ENCODE peak calls at places on chromosomes 2 and 18, in four cellular contexts. One of them, this sample, is unnamed.

GRCh38 chr2:239171643-239172042 is 229.2 kb downstream of the HDAC4 start:
- DNase-seq in hepatocyte: no peak
- DNase-seq in activated B cell treated with CpG ODN at 0.5 μM for 24 hours: no peak
- DNase-seq in fibroblast of villous mesenchyme: no peak
- DNase-seq in this sample: no peak

GRCh38 chr18:31876707-31877106 is 66.2 kb downstream of the TRAPPC8 start:
- DNase-seq in activated B cell treated with CpG ODN at 0.5 μM for 24 hours: no peak
- DNase-seq in fibroblast of villous mesenchyme: no peak
- DNase-seq in hepatocyte: no peak
- DNase-seq in this sample: no peak

GRCh38 chr2:238947920-238948710 is 100.2 kb downstream of the TWIST2 start:
- DNase-seq in activated B cell treated with CpG ODN at 0.5 μM for 24 hours: no peak
- DNase-seq in hepatocyte: no peak
- DNase-seq in fibroblast of villous mesenchyme: peak; percentile 71
- DNase-seq in this sample: peak; percentile 45

GRCh38 chr2:84849271-84849952 is 31.5 kb downstream of the TRABD2A start:
- DNase-seq in hepatocyte: no peak
- DNase-seq in fibroblast of villous mesenchyme: no peak
- DNase-seq in activated B cell treated with CpG ODN at 0.5 μM for 24 hours: no peak
- DNase-seq in this sample: peak; percentile 29

GRCh38 chr2:200345917-200346316 is 39.4 kb downstream of the SPATS2L start:
- DNase-seq in activated B cell treated with CpG ODN at 0.5 μM for 24 hours: no peak
- DNase-seq in fibroblast of villous mesenchyme: no peak
- DNase-seq in hepatocyte: no peak
- DNase-seq in this sample: no peak

GRCh38 chr18:56083889-56084288 is 495.9 kb upstream of the TCF4 start:
- DNase-seq in activated B cell treated with CpG ODN at 0.5 μM for 24 hours: no peak
- DNase-seq in fibroblast of villous mesenchyme: no peak
- DNase-seq in hepatocyte: no peak
- DNase-seq in this sample: no peak

GRCh38 chr2:149719695-149720094 is 132.1 kb upstream of the MMADHC start:
- DNase-seq in fibroblast of villous mesenchyme: no peak
- DNase-seq in activated B cell treated with CpG ODN at 0.5 μM for 24 hours: no peak
- DNase-seq in hepatocyte: no peak
- DNase-seq in this sample: no peak

GRCh38 chr2:161552015-161552414 is 72.2 kb upstream of the SLC4A10 start:
- DNase-seq in fibroblast of villous mesenchyme: peak; percentile 11
- DNase-seq in hepatocyte: no peak
- DNase-seq in activated B cell treated with CpG ODN at 0.5 μM for 24 hours: no peak
- DNase-seq in this sample: no peak

GRCh38 chr2:127508621-127509034 is 17.7 kb downstream of the IWS1 start:
- DNase-seq in fibroblast of villous mesenchyme: peak; percentile 98
- DNase-seq in hepatocyte: peak; percentile 75
- DNase-seq in activated B cell treated with CpG ODN at 0.5 μM for 24 hours: no peak
- DNase-seq in this sample: peak; percentile 95

GRCh38 chr18:75582940-75583339 is 155.4 kb upstream of the SMIM21 start:
- DNase-seq in hepatocyte: no peak
- DNase-seq in activated B cell treated with CpG ODN at 0.5 μM for 24 hours: no peak
- DNase-seq in fibroblast of villous mesenchyme: no peak
- DNase-seq in this sample: no peak

GRCh38 chr2:204452464-204453023 is 92.7 kb upstream of the PARD3B start:
- DNase-seq in fibroblast of villous mesenchyme: peak; percentile 99
- DNase-seq in hepatocyte: peak; percentile 77
- DNase-seq in activated B cell treated with CpG ODN at 0.5 μM for 24 hours: no peak
- DNase-seq in this sample: peak; percentile 89

GRCh38 chr2:17646838-17647701 is 106.5 kb downstream of the SMC6 start:
- DNase-seq in activated B cell treated with CpG ODN at 0.5 μM for 24 hours: no peak
- DNase-seq in fibroblast of villous mesenchyme: peak; percentile 12
- DNase-seq in hepatocyte: no peak
- DNase-seq in this sample: no peak

GRCh38 chr2:209600257-209601180 is 171.1 kb upstream of the UNC80 start:
- DNase-seq in fibroblast of villous mesenchyme: no peak
- DNase-seq in activated B cell treated with CpG ODN at 0.5 μM for 24 hours: no peak
- DNase-seq in hepatocyte: no peak
- DNase-seq in this sample: no peak

GRCh38 chr2:35787302-35788031 is 568.1 kb upstream of the CRIM1 start:
- DNase-seq in activated B cell treated with CpG ODN at 0.5 μM for 24 hours: no peak
- DNase-seq in hepatocyte: no peak
- DNase-seq in fibroblast of villous mesenchyme: no peak
- DNase-seq in this sample: no peak

GRCh38 chr18:78986018-78986481 is 6.4 kb downstream of the SALL3 start:
- DNase-seq in fibroblast of villous mesenchyme: no peak
- DNase-seq in hepatocyte: peak; percentile 66
- DNase-seq in activated B cell treated with CpG ODN at 0.5 μM for 24 hours: no peak
- DNase-seq in this sample: no peak

GRCh38 chr18:21272016-21272582 is 30.1 kb downstream of the GREB1L start:
- DNase-seq in activated B cell treated with CpG ODN at 0.5 μM for 24 hours: no peak
- DNase-seq in hepatocyte: no peak
- DNase-seq in fibroblast of villous mesenchyme: no peak
- DNase-seq in this sample: no peak

GRCh38 chr2:216745453-216745852 is 50.1 kb upstream of the IGFBP5 start:
- DNase-seq in hepatocyte: no peak
- DNase-seq in fibroblast of villous mesenchyme: no peak
- DNase-seq in activated B cell treated with CpG ODN at 0.5 μM for 24 hours: no peak
- DNase-seq in this sample: no peak

GRCh38 chr2:1884933-1885580 is 140.7 kb upstream of the PXDN start:
- DNase-seq in hepatocyte: no peak
- DNase-seq in activated B cell treated with CpG ODN at 0.5 μM for 24 hours: no peak
- DNase-seq in fibroblast of villous mesenchyme: peak; percentile 3
- DNase-seq in this sample: no peak

GRCh38 chr2:1889099-1889650 is 144.9 kb upstream of the PXDN start:
- DNase-seq in hepatocyte: no peak
- DNase-seq in fibroblast of villous mesenchyme: no peak
- DNase-seq in activated B cell treated with CpG ODN at 0.5 μM for 24 hours: no peak
- DNase-seq in this sample: no peak

GRCh38 chr2:1887106-1887505 is 142.8 kb upstream of the PXDN start:
- DNase-seq in activated B cell treated with CpG ODN at 0.5 μM for 24 hours: no peak
- DNase-seq in fibroblast of villous mesenchyme: no peak
- DNase-seq in hepatocyte: no peak
- DNase-seq in this sample: no peak

GRCh38 chr2:1887915-1888314 is 143.6 kb upstream of the PXDN start:
- DNase-seq in hepatocyte: no peak
- DNase-seq in fibroblast of villous mesenchyme: peak; percentile 3
- DNase-seq in activated B cell treated with CpG ODN at 0.5 μM for 24 hours: no peak
- DNase-seq in this sample: no peak

GRCh38 chr2:1886405-1886992 is 142.2 kb upstream of the PXDN start:
- DNase-seq in hepatocyte: peak; percentile 88
- DNase-seq in fibroblast of villous mesenchyme: peak; percentile 69
- DNase-seq in activated B cell treated with CpG ODN at 0.5 μM for 24 hours: no peak
- DNase-seq in this sample: peak; percentile 18
- TF ChIP-seq CTCF in hepatocyte: peak; percentile 83
- TF ChIP-seq CTCF in fibroblast of villous mesenchyme: peak; percentile 82
- TF ChIP-seq CTCF in activated B cell treated with CpG ODN at 0.5 μM for 24 hours: no peak
- TF ChIP-seq CTCF in this sample: peak; percentile 76

GRCh38 chr18:3084206-3084605 is 71.3 kb upstream of the LPIN2 start:
- DNase-seq in hepatocyte: no peak
- DNase-seq in activated B cell treated with CpG ODN at 0.5 μM for 24 hours: no peak
- DNase-seq in fibroblast of villous mesenchyme: no peak
- DNase-seq in this sample: no peak
- TF ChIP-seq CTCF in hepatocyte: no peak
- TF ChIP-seq CTCF in activated B cell treated with CpG ODN at 0.5 μM for 24 hours: no peak
- TF ChIP-seq CTCF in fibroblast of villous mesenchyme: no peak
- TF ChIP-seq CTCF in this sample: no peak

GRCh38 chr2:167264380-167264779 is 376.1 kb downstream of the XIRP2 start:
- DNase-seq in fibroblast of villous mesenchyme: no peak
- DNase-seq in activated B cell treated with CpG ODN at 0.5 μM for 24 hours: no peak
- DNase-seq in hepatocyte: no peak
- DNase-seq in this sample: no peak
- TF ChIP-seq CTCF in fibroblast of villous mesenchyme: peak; percentile 11
- TF ChIP-seq CTCF in activated B cell treated with CpG ODN at 0.5 μM for 24 hours: no peak
- TF ChIP-seq CTCF in hepatocyte: peak; percentile 27
- TF ChIP-seq CTCF in this sample: peak; percentile 10

DNA sequence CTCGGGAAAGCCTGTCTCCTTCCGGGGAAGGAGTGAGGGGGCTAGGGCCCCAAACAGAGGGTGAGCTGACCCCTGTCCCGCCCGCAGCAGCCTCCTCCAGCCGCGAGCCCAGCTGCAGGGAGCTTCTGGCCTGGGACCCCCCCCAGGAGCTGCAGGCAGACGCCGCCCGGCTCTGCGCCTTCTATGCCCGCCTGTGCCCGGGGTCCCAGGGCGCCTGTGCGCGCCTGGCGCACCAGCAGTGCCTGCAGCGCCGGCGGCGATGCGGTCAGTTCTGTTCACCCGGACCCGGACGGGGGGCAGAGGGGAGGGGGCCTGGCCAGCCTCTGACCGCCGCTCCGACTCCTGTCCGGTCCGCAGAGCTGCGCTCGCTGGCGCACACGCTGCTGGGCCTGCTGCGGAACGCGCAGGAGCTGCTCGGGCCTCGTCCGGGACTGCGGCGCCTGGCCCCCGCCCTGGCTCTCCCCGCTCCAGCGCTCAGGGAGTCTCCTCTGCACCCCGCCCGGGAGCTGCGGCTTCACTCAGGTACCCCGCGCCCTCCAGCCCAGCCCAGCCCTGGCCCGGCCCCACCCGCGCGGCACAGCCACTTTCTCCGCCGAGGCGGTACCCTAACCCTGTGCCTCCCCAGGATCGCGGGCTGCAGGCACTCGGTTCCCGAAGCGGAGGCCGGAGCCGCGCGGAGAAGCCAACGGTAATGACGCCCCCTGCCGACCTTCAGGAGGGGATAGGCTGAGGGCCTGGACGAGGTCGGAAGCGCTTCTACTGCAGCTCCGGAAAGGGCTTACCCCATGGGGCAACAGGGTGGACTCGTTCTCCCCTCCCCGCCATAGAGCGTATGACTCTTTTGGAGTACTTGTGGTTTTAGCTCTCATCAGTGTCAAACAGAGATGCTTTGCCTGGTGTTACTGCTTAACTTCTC is 2.0 kb upstream of the CHRND start:
- DNase-seq in fibroblast of villous mesenchyme: peak; percentile 28
- DNase-seq in activated B cell treated with CpG ODN at 0.5 μM for 24 hours: no peak
- DNase-seq in hepatocyte: peak; percentile 71
- DNase-seq in this sample: no peak
- TF ChIP-seq CTCF in fibroblast of villous mesenchyme: peak; percentile 17
- TF ChIP-seq CTCF in activated B cell treated with CpG ODN at 0.5 μM for 24 hours: no peak
- TF ChIP-seq CTCF in hepatocyte: peak; percentile 41
- TF ChIP-seq CTCF in this sample: peak; percentile 13

GRCh38 chr2:237624565-237624964 is 2.8 kb upstream of the LRRFIP1 start:
- DNase-seq in activated B cell treated with CpG ODN at 0.5 μM for 24 hours: no peak
- DNase-seq in hepatocyte: no peak
- DNase-seq in fibroblast of villous mesenchyme: no peak
- DNase-seq in this sample: no peak
- TF ChIP-seq CTCF in activated B cell treated with CpG ODN at 0.5 μM for 24 hours: no peak
- TF ChIP-seq CTCF in hepatocyte: no peak
- TF ChIP-seq CTCF in fibroblast of villous mesenchyme: no peak
- TF ChIP-seq CTCF in this sample: no peak

GRCh38 chr2:232537079-232537478 is 2.4 kb upstream of the CHRNG start:
- DNase-seq in fibroblast of villous mesenchyme: no peak
- DNase-seq in activated B cell treated with CpG ODN at 0.5 μM for 24 hours: no peak
- DNase-seq in hepatocyte: no peak
- DNase-seq in this sample: no peak
- TF ChIP-seq CTCF in fibroblast of villous mesenchyme: peak; percentile 29
- TF ChIP-seq CTCF in activated B cell treated with CpG ODN at 0.5 μM for 24 hours: no peak
- TF ChIP-seq CTCF in hepatocyte: peak; percentile 8
- TF ChIP-seq CTCF in this sample: peak; percentile 4

GRCh38 chr2:70961648-70961994 is 16.8 kb upstream of the ANKRD53 start:
- DNase-seq in activated B cell treated with CpG ODN at 0.5 μM for 24 hours: no peak
- DNase-seq in hepatocyte: no peak
- DNase-seq in fibroblast of villous mesenchyme: no peak
- DNase-seq in this sample: no peak

GRCh38 chr2:70962211-70962884 is 16.1 kb upstream of the ANKRD53 start:
- DNase-seq in hepatocyte: peak; percentile 3
- DNase-seq in fibroblast of villous mesenchyme: no peak
- DNase-seq in activated B cell treated with CpG ODN at 0.5 μM for 24 hours: no peak
- DNase-seq in this sample: no peak

GRCh38 chr2:70959851-70960832 is 18.3 kb upstream of the ANKRD53 start:
- DNase-seq in activated B cell treated with CpG ODN at 0.5 μM for 24 hours: no peak
- DNase-seq in hepatocyte: peak; percentile 3
- DNase-seq in fibroblast of villous mesenchyme: no peak
- DNase-seq in this sample: no peak

GRCh38 chr2:70959271-70959761 is 19.1 kb upstream of the ANKRD53 start:
- DNase-seq in hepatocyte: peak; percentile 2
- DNase-seq in fibroblast of villous mesenchyme: no peak
- DNase-seq in activated B cell treated with CpG ODN at 0.5 μM for 24 hours: peak; percentile 7
- DNase-seq in this sample: no peak

DNA sequence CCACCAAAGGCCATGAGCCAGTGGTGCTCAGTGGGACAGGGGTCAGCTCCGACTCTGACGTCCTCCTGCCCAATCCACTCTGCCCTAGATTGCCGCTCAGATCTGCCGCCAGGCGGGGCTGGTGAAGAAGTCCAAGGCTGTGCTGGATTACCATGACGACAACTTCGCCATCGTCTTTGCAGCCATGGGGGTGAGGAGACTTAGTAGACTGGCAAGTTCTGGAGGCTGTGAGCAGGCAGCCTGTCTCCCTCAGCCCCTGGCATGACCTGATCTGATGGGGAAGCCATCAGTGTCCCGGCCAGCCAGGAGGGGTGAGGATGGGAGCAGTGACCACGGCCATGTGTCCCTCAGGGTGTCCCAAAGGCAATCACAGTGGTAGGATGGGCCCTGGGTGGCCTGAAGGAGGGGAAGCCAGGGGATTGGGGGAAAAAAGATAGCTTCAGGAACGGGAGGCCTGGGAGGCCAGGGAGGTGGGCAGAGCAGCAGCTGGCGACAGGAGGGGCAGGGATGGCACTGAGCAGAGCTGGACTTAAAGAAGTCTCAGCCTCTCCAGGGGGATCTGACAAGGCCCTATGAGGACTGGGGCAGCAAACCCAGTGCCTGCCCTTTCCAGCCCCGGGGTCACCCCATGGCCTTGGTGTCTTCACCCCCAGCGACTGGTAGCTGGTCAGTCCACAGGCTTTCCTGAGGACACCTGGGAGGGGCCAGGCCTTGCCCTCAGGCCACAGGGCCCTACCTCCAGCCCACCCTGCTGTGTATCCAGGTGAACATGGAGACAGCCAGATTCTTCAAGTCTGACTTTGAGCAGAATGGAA is 17.4 kb upstream of the ANKRD53 start:
- DNase-seq in fibroblast of villous mesenchyme: no peak
- DNase-seq in hepatocyte: peak; percentile 3
- DNase-seq in activated B cell treated with CpG ODN at 0.5 μM for 24 hours: no peak
- DNase-seq in this sample: no peak
- TF ChIP-seq CTCF in fibroblast of villous mesenchyme: no peak
- TF ChIP-seq CTCF in hepatocyte: no peak
- TF ChIP-seq CTCF in activated B cell treated with CpG ODN at 0.5 μM for 24 hours: no peak
- TF ChIP-seq CTCF in this sample: no peak

GRCh38 chr2:222797871-222798270 is 63.0 kb upstream of the ACSL3 start:
- DNase-seq in activated B cell treated with CpG ODN at 0.5 μM for 24 hours: no peak
- DNase-seq in fibroblast of villous mesenchyme: no peak
- DNase-seq in hepatocyte: no peak
- DNase-seq in this sample: no peak

GRCh38 chr2:222798528-222798927 is 62.3 kb upstream of the ACSL3 start:
- DNase-seq in activated B cell treated with CpG ODN at 0.5 μM for 24 hours: no peak
- DNase-seq in fibroblast of villous mesenchyme: no peak
- DNase-seq in hepatocyte: no peak
- DNase-seq in this sample: no peak

GRCh38 chr2:222796413-222797103 is 64.3 kb upstream of the ACSL3 start:
- DNase-seq in fibroblast of villous mesenchyme: peak; percentile 83
- DNase-seq in activated B cell treated with CpG ODN at 0.5 μM for 24 hours: no peak
- DNase-seq in hepatocyte: peak; percentile 65
- DNase-seq in this sample: no peak

GRCh38 chr2:222795671-222796357 is 65.0 kb upstream of the ACSL3 start:
- DNase-seq in activated B cell treated with CpG ODN at 0.5 μM for 24 hours: no peak
- DNase-seq in fibroblast of villous mesenchyme: no peak
- DNase-seq in hepatocyte: no peak
- DNase-seq in this sample: no peak

GRCh38 chr2:222797308-222797707 is 63.5 kb upstream of the ACSL3 start:
- DNase-seq in hepatocyte: no peak
- DNase-seq in activated B cell treated with CpG ODN at 0.5 μM for 24 hours: no peak
- DNase-seq in fibroblast of villous mesenchyme: peak; percentile 29
- DNase-seq in this sample: peak; percentile 20
- TF ChIP-seq CTCF in hepatocyte: peak; percentile 35
- TF ChIP-seq CTCF in activated B cell treated with CpG ODN at 0.5 μM for 24 hours: no peak
- TF ChIP-seq CTCF in fibroblast of villous mesenchyme: peak; percentile 48
- TF ChIP-seq CTCF in this sample: peak; percentile 57

This sample was measured in AG09319.